ENCODE peak calls at places on chromosome 7, in ten cellular contexts. Z is Peyer's patch, X is lower leg skin, M is AG04450, K is foreskin keratinocyte, B is keratinocyte, S is lung, L is PC-9, Q is hepatocyte, G is uterus. C is an unnamed sample.
A peak's percentile ranks its signal among the peaks of the same experiment; 100 is the strongest.

GRCh38 chr7:111730476-111731300 is 168.4 kb upstream of the IMMP2L start:
- DNase-seq in G (no peak), S (no peak), Q (peak; percentile 14), X (no peak), L (no peak), M (no peak), B (no peak), K (peak; percentile 12), Z (no peak), C (peak; percentile 23)

GRCh38 chr7:30743371-30744074 is 8.4 kb upstream of the INMT start:
- DNase-seq in Q (peak; percentile 49), K (no peak), S (no peak), B (no peak), L (peak; percentile 45), M (no peak), G (no peak), X (no peak), Z (no peak), C (peak; percentile 49)

GRCh38 chr7:120709931-120710330 is 148.0 kb downstream of the TSPAN12 start:
- DNase-seq in Q (no peak), K (no peak), Z (no peak), G (no peak), S (no peak), B (no peak), X (no peak), L (no peak), M (no peak), C (no peak)

GRCh38 chr7:113405296-113406056 is 287.1 kb upstream of the SMIM30 start:
- DNase-seq in K (no peak), L (no peak), Z (no peak), G (no peak), S (no peak), M (no peak), Q (no peak), B (no peak), X (no peak), C (no peak)

GRCh38 chr7:27169658-27170493 is 4.2 kb downstream of the HOXA10 start:
- DNase-seq in X (peak; percentile 88), L (peak; percentile 74), G (no peak), K (peak; percentile 75), M (no peak), Q (peak; percentile 5), Z (peak; percentile 48), B (no peak), S (no peak), C (peak; percentile 79)

GRCh38 chr7:29077854-29078253 is 68.5 kb downstream of the CPVL start:
- DNase-seq in Z (no peak), L (no peak), M (no peak), Q (no peak), B (no peak), S (no peak), K (no peak), X (no peak), G (no peak), C (no peak)

GRCh38 chr7:139913006-139913405 is 83.9 kb downstream of the TBXAS1 start:
- DNase-seq in L (no peak), S (no peak), B (no peak), G (no peak), Q (no peak), Z (no peak), X (peak; percentile 32), K (no peak), M (no peak), C (no peak)

GRCh38 chr7:154698726-154699291 is 304.1 kb downstream of the PAXIP1 start:
- DNase-seq in X (no peak), Q (no peak), L (no peak), M (no peak), G (no peak), S (no peak), K (no peak), B (no peak), Z (no peak), C (no peak)

GRCh38 chr7:151686016-151686766 is 166.5 kb upstream of the RHEB start:
- DNase-seq in B (no peak), Q (peak; percentile 45), L (no peak), M (no peak), Z (peak; percentile 58), S (no peak), K (no peak), G (no peak), X (peak; percentile 80), C (no peak)

GRCh38 chr7:1270181-1270580 is 37.5 kb downstream of the UNCX start:
- DNase-seq in G (no peak), L (no peak), B (no peak), S (no peak), Q (no peak), X (no peak), M (no peak), K (no peak), Z (no peak), C (no peak)

GRCh38 chr7:154289119-154289518 is 236.9 kb downstream of the DPP6 start:
- DNase-seq in K (no peak), L (no peak), Q (no peak), B (no peak), Z (no peak), G (no peak), M (no peak), S (no peak), X (no peak), C (no peak)

GRCh38 chr7:66913118-66914049 is 7.6 kb upstream of the TMEM248 start:
- DNase-seq in K (no peak), Z (no peak), M (no peak), S (no peak), G (no peak), Q (no peak), B (no peak), X (no peak), L (no peak), C (no peak)

GRCh38 chr7:85413718-85414117 is 226.9 kb upstream of the SEMA3D start:
- DNase-seq in X (no peak), Q (no peak), B (no peak), G (no peak), M (no peak), K (no peak), Z (no peak), L (no peak), S (no peak), C (no peak)
- TF ChIP-seq CTCF in X (no peak), Q (no peak), B (no peak), G (no peak), M (no peak), K (no peak), Z (no peak), L (no peak), S (no peak), C (no peak)

DNA sequence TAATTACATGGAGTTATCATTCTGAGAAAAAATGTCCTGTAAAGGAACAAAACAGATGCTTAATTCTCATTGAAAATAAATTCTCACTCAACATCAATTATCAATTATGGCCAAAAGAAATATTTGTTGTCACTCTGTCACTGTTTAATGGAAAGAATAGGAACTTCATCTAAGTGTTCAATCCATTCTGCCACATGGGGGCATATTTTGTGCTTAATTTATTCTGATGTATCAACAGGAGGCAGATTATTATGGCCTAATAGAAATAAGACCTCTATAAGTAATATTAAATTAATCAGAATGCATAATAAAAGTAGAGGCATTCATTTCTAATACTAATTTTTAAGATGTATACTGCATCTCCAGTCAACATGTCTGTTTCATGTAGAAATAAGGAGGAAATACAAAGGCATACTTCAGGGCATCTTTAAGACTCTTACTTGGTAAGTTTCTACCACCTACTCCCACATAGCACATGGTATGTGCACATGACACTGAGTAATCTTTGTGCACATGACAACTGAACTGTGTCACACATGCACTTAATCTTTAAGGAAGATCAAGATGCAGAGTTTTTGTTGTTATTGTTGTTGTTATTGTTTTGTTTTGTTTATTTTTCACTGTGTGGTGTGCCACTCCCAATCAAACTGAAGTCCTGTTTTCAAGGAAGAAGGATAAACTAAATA is 420.4 kb upstream of the SEMA3A start:
- DNase-seq in L (no peak), G (no peak), M (no peak), K (no peak), Z (no peak), S (no peak), X (no peak), Q (no peak), B (no peak), C (no peak)
- TF ChIP-seq CTCF in L (no peak), G (no peak), M (no peak), K (peak; percentile 47), Z (no peak), S (no peak), X (no peak), Q (no peak), B (no peak), C (no peak)

DNA sequence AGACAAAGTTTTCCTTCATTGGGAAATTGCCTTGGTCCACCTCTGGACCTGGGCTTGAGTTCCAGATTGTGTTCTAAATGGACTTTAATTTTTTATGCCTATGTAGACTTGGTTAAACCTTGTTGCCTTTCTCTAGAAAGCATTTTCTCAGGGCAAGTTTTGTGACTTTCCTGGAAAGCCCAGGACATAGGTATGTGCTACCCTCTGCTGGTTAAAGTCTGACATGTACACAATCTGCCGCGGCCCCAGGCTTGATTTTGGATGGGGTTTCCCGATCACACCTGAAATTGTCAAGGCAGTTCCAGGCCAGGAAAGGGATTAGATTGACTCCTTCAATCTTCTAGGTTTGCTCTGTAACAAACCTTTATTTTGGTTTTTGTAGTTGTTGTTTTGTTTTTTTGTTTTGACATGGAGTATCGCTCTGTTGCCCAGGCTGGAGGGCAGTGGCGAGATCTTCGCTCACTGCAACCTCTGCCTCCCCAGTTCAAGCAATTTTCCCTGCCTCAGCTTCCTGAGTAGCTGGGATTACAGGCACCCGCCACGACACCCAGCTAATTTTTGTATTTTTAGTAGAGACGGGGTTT is 14.1 kb upstream of the AKR1B10 start:
- DNase-seq in S (no peak), L (peak; percentile 69), Q (peak; percentile 74), G (no peak), X (peak; percentile 85), Z (peak; percentile 58), K (peak; percentile 61), M (no peak), B (no peak), C (peak; percentile 67)
- TF ChIP-seq CTCF in S (peak; percentile 43), L (peak; percentile 95), Q (peak; percentile 74), G (no peak), X (no peak), Z (peak; percentile 63), K (peak; percentile 94), M (peak; percentile 82), B (peak; percentile 83), C (peak; percentile 77)

DNA sequence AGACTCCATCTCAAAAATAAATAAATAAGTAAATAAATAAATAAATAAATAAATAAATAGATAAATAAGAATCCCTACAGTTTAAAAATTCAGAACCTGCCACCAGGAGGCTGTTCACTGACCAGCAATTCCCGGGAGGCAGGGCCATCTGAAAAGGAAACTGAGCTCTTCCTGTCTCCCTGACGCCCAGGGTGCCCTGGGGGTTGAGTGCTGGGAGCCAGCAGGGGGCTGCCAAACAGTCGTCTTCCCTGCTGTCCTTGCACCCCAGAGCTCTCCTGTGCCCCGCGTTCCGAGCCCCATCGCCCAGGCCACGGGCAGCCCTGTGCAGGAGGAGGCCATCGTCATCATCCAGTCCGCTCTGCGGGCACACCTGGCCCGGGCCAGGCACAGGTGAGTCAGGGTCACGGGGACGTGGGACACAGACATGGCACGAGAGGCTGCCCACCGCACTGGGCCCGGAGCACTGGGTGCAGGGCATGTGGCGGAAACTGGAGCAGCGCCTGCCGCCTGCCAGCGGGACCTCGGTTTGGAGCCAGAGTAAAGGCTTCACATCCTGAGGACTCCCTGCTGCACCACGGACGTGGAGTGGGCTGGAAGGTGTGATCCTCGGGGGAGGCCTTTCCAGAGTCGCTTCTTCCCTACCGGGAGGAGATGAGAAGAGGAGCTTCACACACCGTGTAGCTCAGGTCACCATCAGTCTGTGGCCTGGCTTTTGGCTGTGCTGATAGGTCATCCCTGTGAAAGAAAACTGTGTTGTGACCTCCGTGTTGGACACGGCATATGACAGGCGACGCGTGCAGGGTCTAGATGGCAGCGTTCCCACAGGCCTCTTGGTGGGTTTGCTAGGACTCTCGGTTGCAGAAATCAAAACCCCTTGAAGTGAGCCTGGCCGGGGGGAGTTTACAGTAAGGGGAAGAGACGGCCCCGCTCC is 25.9 kb upstream of the TTYH3 start:
- DNase-seq in Z (no peak), B (no peak), M (no peak), G (no peak), Q (no peak), X (no peak), K (no peak), L (no peak), S (no peak), C (no peak)
- TF ChIP-seq CTCF in Z (no peak), B (no peak), M (no peak), G (no peak), Q (no peak), X (no peak), K (no peak), L (no peak), S (no peak), C (no peak)